ENCODE peak calls at places on chromosomes 13 and 19, in four cellular contexts. L is ELR, U is NCI-H1105 treated with DMSO at 0.1 percent for 48 hours, A is pancreas. K is an unnamed sample.

GRCh38 chr13:112438094-112438493 is 61.9 kb downstream of the SPACA7 start:
- DNase-seq in A (no peak), U (peak), L (no peak), K (no peak)

GRCh38 chr13:90732049-90732448 is 615.4 kb upstream of the MIR17HG start:
- DNase-seq in L (no peak), U (no peak), A (no peak), K (no peak)

GRCh38 chr13:110576736-110577476 is 15.4 kb upstream of the RAB20 start:
- DNase-seq in U (no peak), A (peak), L (no peak), K (no peak)

GRCh38 chr19:14118165-14119051 is 846 bp upstream of the PRKACA start:
- DNase-seq in U (peak), L (peak), A (peak), K (peak)

GRCh38 chr13:30443957-30444404 is 21.7 kb downstream of the UBE2L5 start:
- DNase-seq in U (no peak), A (no peak), L (no peak), K (no peak)

GRCh38 chr19:45496349-45496953 is 396 bp downstream of the RTN2 start:
- DNase-seq in A (peak), L (no peak), U (peak), K (no peak)

GRCh38 chr13:73039201-73040108 is 19.4 kb upstream of the KLF5 start:
- DNase-seq in A (no peak), U (no peak), L (no peak), K (no peak)

GRCh38 chr19:3670796-3671679 is 29.2 kb downstream of the PIP5K1C start:
- DNase-seq in L (peak), U (no peak), A (no peak), K (peak)

GRCh38 chr19:37227996-37228395 is 10.0 kb downstream of the ZNF383 start:
- DNase-seq in L (peak), A (no peak), U (no peak), K (no peak)

GRCh38 chr13:39451860-39452301 is 151.1 kb downstream of the LHFPL6 start:
- DNase-seq in L (no peak), U (no peak), A (no peak), K (no peak)

GRCh38 chr19:678791-679388 is 2.7 kb downstream of the FSTL3 start:
- DNase-seq in U (no peak), A (no peak), L (no peak), K (no peak)